ENCODE peak calls at places on chromosomes 11 and 22, in seven cellular contexts. E, V, A, L, J, S and O are unnamed samples.

GRCh38 chr22:28594784-28595324 is 84.8 kb downstream of the TTC28 start:
- DNase-seq in E (no peak), V (peak), A (no peak), L (no peak), J (no peak), S (peak), O (peak)

GRCh38 chr22:27905638-27906037 is 13.4 kb downstream of the PITPNB start:
- DNase-seq in E (no peak), V (no peak), A (no peak), L (no peak), J (no peak), S (no peak), O (no peak)

GRCh38 chr22:24588370-24588755 is 4.5 kb downstream of the LRRC75B start:
- DNase-seq in E (no peak), V (no peak), A (no peak), L (no peak), J (no peak), S (no peak), O (no peak)

GRCh38 chr11:21072517-21072916 is 403.1 kb downstream of the NELL1 start:
- DNase-seq in E (no peak), V (no peak), A (no peak), L (no peak), J (no peak), S (no peak), O (no peak)

GRCh38 chr11:8699903-8700302 is 17.3 kb downstream of the RPL27A start:
- DNase-seq in E (no peak), V (peak), A (no peak), L (no peak), J (peak), S (peak), O (peak)

GRCh38 chr11:132099692-132100091 is 729.3 kb downstream of the NTM start:
- DNase-seq in E (peak), V (no peak), A (peak), L (no peak), J (no peak), S (peak), O (no peak)

GRCh38 chr11:86416494-86416893 is 41.8 kb downstream of the CCDC81 start:
- DNase-seq in E (no peak), V (no peak), A (no peak), L (no peak), J (no peak), S (no peak), O (peak)

GRCh38 chr22:28978158-28978557 is 83.5 kb downstream of the C22orf31 start:
- DNase-seq in E (no peak), V (no peak), A (no peak), L (no peak), J (no peak), S (no peak), O (peak)

GRCh38 chr11:9780929-9781328 is 117.1 kb downstream of the SWAP70 start:
- DNase-seq in E (no peak), V (no peak), A (no peak), L (no peak), J (no peak), S (no peak), O (no peak)

GRCh38 chr11:11491589-11491988 is 130.2 kb downstream of the GALNT18 start:
- DNase-seq in E (no peak), V (no peak), A (no peak), L (no peak), J (no peak), S (no peak), O (no peak)